ENCODE peak calls at places on chromosome 1, in nine cellular contexts. A is astrocyte of the spinal cord; N is kidney glomerular epithelial cell; L is HCT116; S is H4; Q is substantia nigra; X is stimulated activated CD8-positive, alpha-beta memory T cell treated with anti-CD3 and anti-CD28 coated beads, Interleukin-15, amount 100 ng/mL, for 24 hours; U is NCI-H69; P is NCI-H524 treated with DMSO at 0.1 percent for 48 hours. B is an unnamed sample.

GRCh38 chr1:108034396-108034795 is 69.4 kb upstream of the VAV3 start:
- DNase-seq in A (no peak), N (no peak), L (no peak), S (peak), Q (no peak), X (no peak), U (peak), P (no peak), B (no peak)

GRCh38 chr1:2981388-2981787 is 39.9 kb upstream of the ACTRT2 start:
- DNase-seq in A (no peak), N (no peak), L (no peak), S (no peak), Q (no peak), X (no peak), U (no peak), P (no peak), B (no peak)

GRCh38 chr1:65894738-65895605 is 102.3 kb downstream of the PDE4B start:
- DNase-seq in A (no peak), N (no peak), L (no peak), S (no peak), Q (no peak), X (no peak), U (no peak), P (no peak), B (no peak)

GRCh38 chr1:201084171-201084766 is 28.0 kb downstream of the CACNA1S start:
- DNase-seq in A (no peak), N (no peak), L (no peak), S (no peak), Q (no peak), X (no peak), U (peak), P (no peak), B (no peak)

GRCh38 chr1:46333300-46334029 is 7.1 kb upstream of the NSUN4 start:
- DNase-seq in A (peak), N (peak), L (peak), S (peak), Q (no peak), X (no peak), U (peak), P (no peak), B (no peak)

GRCh38 chr1:19091539-19091938 is 118.5 kb downstream of the UBR4 start:
- DNase-seq in A (no peak), N (no peak), L (no peak), S (no peak), Q (no peak), X (no peak), U (no peak), P (no peak), B (no peak)

GRCh38 chr1:192954705-192955265 is 104.4 kb downstream of the UCHL5 start:
- DNase-seq in A (no peak), N (no peak), L (no peak), S (no peak), Q (no peak), X (no peak), U (no peak), P (no peak), B (no peak)

GRCh38 chr1:112692681-112693080 is 14.2 kb downstream of the RHOC start:
- DNase-seq in A (no peak), N (no peak), L (no peak), S (no peak), Q (no peak), X (no peak), U (no peak), P (no peak), B (no peak)

GRCh38 chr1:220217383-220217988 is 54.8 kb downstream of the RAB3GAP2 start:
- DNase-seq in A (no peak), N (no peak), L (peak), S (no peak), Q (no peak), X (no peak), U (peak), P (no peak), B (no peak)

GRCh38 chr1:208081972-208082371 is 162.2 kb downstream of the PLXNA2 start:
- DNase-seq in A (peak), N (no peak), L (no peak), S (no peak), Q (no peak), X (no peak), U (no peak), P (no peak), B (no peak)

GRCh38 chr1:90458023-90458422 is 259.1 kb downstream of the BARHL2 start:
- DNase-seq in A (no peak), N (no peak), L (no peak), S (no peak), Q (no peak), X (no peak), U (peak), P (no peak), B (no peak)

GRCh38 chr1:230542054-230542453 is 100.2 kb upstream of the COG2 start:
- DNase-seq in A (peak), N (peak), L (no peak), S (peak), Q (no peak), X (no peak), U (no peak), P (no peak), B (no peak)

GRCh38 chr1:228062812-228063211 is 19.7 kb upstream of the ARF1 start:
- DNase-seq in A (no peak), N (no peak), L (no peak), S (no peak), Q (no peak), X (no peak), U (no peak), P (no peak), B (no peak)

GRCh38 chr1:110672753-110673108 is 2.0 kb downstream of the KCNA3 start:
- DNase-seq in A (no peak), N (no peak), L (no peak), S (no peak), Q (no peak), X (no peak), U (no peak), P (no peak), B (peak)

GRCh38 chr1:164709108-164709507 is 150.1 kb downstream of the PBX1 start:
- DNase-seq in A (no peak), N (no peak), L (no peak), S (no peak), Q (no peak), X (no peak), U (no peak), P (no peak), B (no peak)

GRCh38 chr1:157469715-157470114 is 82.6 kb downstream of the FCRL5 start:
- DNase-seq in A (no peak), N (no peak), L (no peak), S (no peak), Q (no peak), X (no peak), U (no peak), P (no peak), B (no peak)

GRCh38 chr1:245310605-245311531 is 156.1 kb downstream of the KIF26B start:
- DNase-seq in A (no peak), N (no peak), L (no peak), S (no peak), Q (no peak), X (no peak), U (peak), P (no peak), B (no peak)

GRCh38 chr1:184387069-184387870 is 441 bp downstream of the C1orf21 start:
- DNase-seq in A (peak), N (no peak), L (no peak), S (no peak), Q (peak), X (peak), U (peak), P (no peak), B (peak)

GRCh38 chr1:231629132-231629531 is 2.5 kb downstream of the DISC1 start:
- DNase-seq in A (no peak), N (no peak), L (no peak), S (peak), Q (no peak), X (no peak), U (no peak), P (no peak), B (no peak)

GRCh38 chr1:198416276-198416675 is 124.2 kb downstream of the ATP6V1G3 start:
- DNase-seq in A (peak), N (no peak), L (no peak), S (no peak), Q (no peak), X (no peak), U (no peak), P (no peak), B (no peak)

GRCh38 chr1:151314137-151314875 is 12.9 kb downstream of the PI4KB start:
- DNase-seq in A (peak), N (peak), L (no peak), S (no peak), Q (peak), X (no peak), U (no peak), P (no peak), B (no peak)

GRCh38 chr1:94418664-94419655 is 771 bp downstream of the ABCD3 start:
- DNase-seq in A (peak), N (peak), L (no peak), S (peak), Q (no peak), X (no peak), U (peak), P (no peak), B (no peak)

GRCh38 chr1:110084226-110085078 is 14.0 kb upstream of the ALX3 start:
- DNase-seq in A (peak), N (no peak), L (no peak), S (no peak), Q (no peak), X (no peak), U (no peak), P (no peak), B (no peak)